ENCODE peak calls at places on chromosomes 2 and 18, in eight cellular contexts. One of them, this sample, is unnamed.

GRCh38 chr18:46859855-46860254 is 57.5 kb downstream of the PIAS2 start:
- DNase-seq in aorta: no peak
- DNase-seq in activated CD4-positive, alpha-beta T cell treated with anti-CD3 and anti-CD28 coated beads for 48 hours: no peak
- DNase-seq in M059J: peak
- DNase-seq in NCI-H2171 treated with DMSO at 0.1 percent for 48 hours: no peak
- DNase-seq in adrenal gland: no peak
- DNase-seq in globus pallidus: peak
- DNase-seq in HFFc6: no peak
- DNase-seq in this sample: no peak

GRCh38 chr2:136985044-136985443 is 219.7 kb downstream of the THSD7B start:
- DNase-seq in aorta: no peak
- DNase-seq in activated CD4-positive, alpha-beta T cell treated with anti-CD3 and anti-CD28 coated beads for 48 hours: no peak
- DNase-seq in M059J: no peak
- DNase-seq in NCI-H2171 treated with DMSO at 0.1 percent for 48 hours: no peak
- DNase-seq in adrenal gland: peak
- DNase-seq in globus pallidus: no peak
- DNase-seq in HFFc6: no peak
- DNase-seq in this sample: no peak

GRCh38 chr2:237677951-237678481 is 50.6 kb downstream of the LRRFIP1 start:
- DNase-seq in aorta: no peak
- DNase-seq in activated CD4-positive, alpha-beta T cell treated with anti-CD3 and anti-CD28 coated beads for 48 hours: no peak
- DNase-seq in M059J: no peak
- DNase-seq in NCI-H2171 treated with DMSO at 0.1 percent for 48 hours: no peak
- DNase-seq in adrenal gland: no peak
- DNase-seq in globus pallidus: peak
- DNase-seq in HFFc6: peak
- DNase-seq in this sample: no peak

GRCh38 chr2:115560671-115561070 is 1118.2 kb downstream of the DPP10 start:
- DNase-seq in aorta: no peak
- DNase-seq in activated CD4-positive, alpha-beta T cell treated with anti-CD3 and anti-CD28 coated beads for 48 hours: no peak
- DNase-seq in M059J: peak
- DNase-seq in NCI-H2171 treated with DMSO at 0.1 percent for 48 hours: no peak
- DNase-seq in adrenal gland: no peak
- DNase-seq in globus pallidus: no peak
- DNase-seq in HFFc6: no peak
- DNase-seq in this sample: no peak

GRCh38 chr2:176160251-176161040 is 3.3 kb downstream of the HOXD3 start:
- DNase-seq in aorta: no peak
- DNase-seq in activated CD4-positive, alpha-beta T cell treated with anti-CD3 and anti-CD28 coated beads for 48 hours: no peak
- DNase-seq in M059J: no peak
- DNase-seq in NCI-H2171 treated with DMSO at 0.1 percent for 48 hours: no peak
- DNase-seq in adrenal gland: no peak
- DNase-seq in globus pallidus: no peak
- DNase-seq in HFFc6: no peak
- DNase-seq in this sample: no peak

GRCh38 chr2:38591152-38591551 is 11.6 kb downstream of the HNRNPLL start:
- DNase-seq in aorta: no peak
- DNase-seq in activated CD4-positive, alpha-beta T cell treated with anti-CD3 and anti-CD28 coated beads for 48 hours: no peak
- DNase-seq in M059J: no peak
- DNase-seq in NCI-H2171 treated with DMSO at 0.1 percent for 48 hours: no peak
- DNase-seq in adrenal gland: no peak
- DNase-seq in globus pallidus: no peak
- DNase-seq in HFFc6: no peak
- DNase-seq in this sample: no peak

GRCh38 chr2:231568785-231569435 is 23.8 kb upstream of the TEX44 start:
- DNase-seq in aorta: no peak
- DNase-seq in activated CD4-positive, alpha-beta T cell treated with anti-CD3 and anti-CD28 coated beads for 48 hours: peak
- DNase-seq in M059J: no peak
- DNase-seq in NCI-H2171 treated with DMSO at 0.1 percent for 48 hours: peak
- DNase-seq in adrenal gland: no peak
- DNase-seq in globus pallidus: no peak
- DNase-seq in HFFc6: no peak
- DNase-seq in this sample: no peak

GRCh38 chr18:12518326-12518725 is 110.6 kb downstream of the PRELID3A start:
- DNase-seq in aorta: no peak
- DNase-seq in activated CD4-positive, alpha-beta T cell treated with anti-CD3 and anti-CD28 coated beads for 48 hours: no peak
- DNase-seq in M059J: peak
- DNase-seq in NCI-H2171 treated with DMSO at 0.1 percent for 48 hours: no peak
- DNase-seq in adrenal gland: no peak
- DNase-seq in globus pallidus: no peak
- DNase-seq in HFFc6: no peak
- DNase-seq in this sample: no peak

GRCh38 chr2:190718652-190719526 is 70.0 kb downstream of the NAB1 start:
- DNase-seq in aorta: peak
- DNase-seq in activated CD4-positive, alpha-beta T cell treated with anti-CD3 and anti-CD28 coated beads for 48 hours: peak
- DNase-seq in M059J: peak
- DNase-seq in NCI-H2171 treated with DMSO at 0.1 percent for 48 hours: peak
- DNase-seq in adrenal gland: peak
- DNase-seq in globus pallidus: no peak
- DNase-seq in HFFc6: peak
- DNase-seq in this sample: no peak

GRCh38 chr2:15619510-15619909 is 27.8 kb downstream of the DDX1 start:
- DNase-seq in aorta: no peak
- DNase-seq in activated CD4-positive, alpha-beta T cell treated with anti-CD3 and anti-CD28 coated beads for 48 hours: no peak
- DNase-seq in M059J: no peak
- DNase-seq in NCI-H2171 treated with DMSO at 0.1 percent for 48 hours: no peak
- DNase-seq in adrenal gland: no peak
- DNase-seq in globus pallidus: no peak
- DNase-seq in HFFc6: no peak
- DNase-seq in this sample: no peak

GRCh38 chr2:44886409-44886808 is 55.1 kb upstream of the SIX3 start:
- DNase-seq in aorta: no peak
- DNase-seq in activated CD4-positive, alpha-beta T cell treated with anti-CD3 and anti-CD28 coated beads for 48 hours: no peak
- DNase-seq in M059J: no peak
- DNase-seq in NCI-H2171 treated with DMSO at 0.1 percent for 48 hours: no peak
- DNase-seq in adrenal gland: no peak
- DNase-seq in globus pallidus: no peak
- DNase-seq in HFFc6: no peak
- DNase-seq in this sample: no peak

GRCh38 chr2:218406949-218407703 is 7.5 kb downstream of the CTDSP1 start:
- DNase-seq in aorta: peak
- DNase-seq in activated CD4-positive, alpha-beta T cell treated with anti-CD3 and anti-CD28 coated beads for 48 hours: peak
- DNase-seq in M059J: no peak
- DNase-seq in NCI-H2171 treated with DMSO at 0.1 percent for 48 hours: peak
- DNase-seq in adrenal gland: peak
- DNase-seq in globus pallidus: peak
- DNase-seq in HFFc6: peak
- DNase-seq in this sample: peak

GRCh38 chr2:112714836-112715631 is 5.8 kb upstream of the NT5DC4 start:
- DNase-seq in aorta: no peak
- DNase-seq in activated CD4-positive, alpha-beta T cell treated with anti-CD3 and anti-CD28 coated beads for 48 hours: no peak
- DNase-seq in M059J: peak
- DNase-seq in NCI-H2171 treated with DMSO at 0.1 percent for 48 hours: no peak
- DNase-seq in adrenal gland: no peak
- DNase-seq in globus pallidus: no peak
- DNase-seq in HFFc6: peak
- DNase-seq in this sample: no peak

GRCh38 chr2:27086722-27087446 is at the start of gene KHK:
- DNase-seq in aorta: peak
- DNase-seq in activated CD4-positive, alpha-beta T cell treated with anti-CD3 and anti-CD28 coated beads for 48 hours: peak
- DNase-seq in M059J: peak
- DNase-seq in NCI-H2171 treated with DMSO at 0.1 percent for 48 hours: peak
- DNase-seq in adrenal gland: peak
- DNase-seq in globus pallidus: no peak
- DNase-seq in HFFc6: no peak
- DNase-seq in this sample: no peak

GRCh38 chr2:224754129-224754528 is 38.0 kb upstream of the CCDC195 start:
- DNase-seq in aorta: no peak
- DNase-seq in activated CD4-positive, alpha-beta T cell treated with anti-CD3 and anti-CD28 coated beads for 48 hours: no peak
- DNase-seq in M059J: peak
- DNase-seq in NCI-H2171 treated with DMSO at 0.1 percent for 48 hours: no peak
- DNase-seq in adrenal gland: no peak
- DNase-seq in globus pallidus: no peak
- DNase-seq in HFFc6: no peak
- DNase-seq in this sample: no peak

GRCh38 chr2:207625014-207625755 is at the start of gene METTL21A:
- DNase-seq in aorta: peak
- DNase-seq in activated CD4-positive, alpha-beta T cell treated with anti-CD3 and anti-CD28 coated beads for 48 hours: peak
- DNase-seq in M059J: peak
- DNase-seq in NCI-H2171 treated with DMSO at 0.1 percent for 48 hours: peak
- DNase-seq in adrenal gland: peak
- DNase-seq in globus pallidus: peak
- DNase-seq in HFFc6: peak
- DNase-seq in this sample: peak

GRCh38 chr2:20618886-20619521 is 31.9 kb downstream of the HS1BP3 start:
- DNase-seq in aorta: peak
- DNase-seq in activated CD4-positive, alpha-beta T cell treated with anti-CD3 and anti-CD28 coated beads for 48 hours: no peak
- DNase-seq in M059J: no peak
- DNase-seq in NCI-H2171 treated with DMSO at 0.1 percent for 48 hours: no peak
- DNase-seq in adrenal gland: peak
- DNase-seq in globus pallidus: no peak
- DNase-seq in HFFc6: no peak
- DNase-seq in this sample: no peak

GRCh38 chr2:10079931-10080535 is at the start of gene CYS1:
- DNase-seq in aorta: no peak
- DNase-seq in activated CD4-positive, alpha-beta T cell treated with anti-CD3 and anti-CD28 coated beads for 48 hours: no peak
- DNase-seq in M059J: no peak
- DNase-seq in NCI-H2171 treated with DMSO at 0.1 percent for 48 hours: no peak
- DNase-seq in adrenal gland: no peak
- DNase-seq in globus pallidus: no peak
- DNase-seq in HFFc6: no peak
- DNase-seq in this sample: no peak

GRCh38 chr2:121151311-121152109 is 133.5 kb downstream of the TFCP2L1 start:
- DNase-seq in aorta: no peak
- DNase-seq in activated CD4-positive, alpha-beta T cell treated with anti-CD3 and anti-CD28 coated beads for 48 hours: no peak
- DNase-seq in M059J: no peak
- DNase-seq in NCI-H2171 treated with DMSO at 0.1 percent for 48 hours: no peak
- DNase-seq in adrenal gland: no peak
- DNase-seq in globus pallidus: no peak
- DNase-seq in HFFc6: no peak
- DNase-seq in this sample: no peak

GRCh38 chr2:41495050-41495449 is 552.8 kb upstream of the PKDCC start:
- DNase-seq in aorta: no peak
- DNase-seq in activated CD4-positive, alpha-beta T cell treated with anti-CD3 and anti-CD28 coated beads for 48 hours: peak
- DNase-seq in M059J: no peak
- DNase-seq in NCI-H2171 treated with DMSO at 0.1 percent for 48 hours: no peak
- DNase-seq in adrenal gland: no peak
- DNase-seq in globus pallidus: no peak
- DNase-seq in HFFc6: no peak
- DNase-seq in this sample: no peak

GRCh38 chr2:203437516-203437915 is 97.6 kb downstream of the RAPH1 start:
- DNase-seq in aorta: no peak
- DNase-seq in activated CD4-positive, alpha-beta T cell treated with anti-CD3 and anti-CD28 coated beads for 48 hours: no peak
- DNase-seq in M059J: no peak
- DNase-seq in NCI-H2171 treated with DMSO at 0.1 percent for 48 hours: no peak
- DNase-seq in adrenal gland: no peak
- DNase-seq in globus pallidus: no peak
- DNase-seq in HFFc6: no peak
- DNase-seq in this sample: no peak

GRCh38 chr2:222774941-222775340 is 85.9 kb upstream of the ACSL3 start:
- DNase-seq in aorta: no peak
- DNase-seq in activated CD4-positive, alpha-beta T cell treated with anti-CD3 and anti-CD28 coated beads for 48 hours: no peak
- DNase-seq in M059J: peak
- DNase-seq in NCI-H2171 treated with DMSO at 0.1 percent for 48 hours: no peak
- DNase-seq in adrenal gland: no peak
- DNase-seq in globus pallidus: no peak
- DNase-seq in HFFc6: peak
- DNase-seq in this sample: no peak

GRCh38 chr2:112204411-112204810 is 50.4 kb downstream of the ZC3H8 start:
- DNase-seq in aorta: no peak
- DNase-seq in activated CD4-positive, alpha-beta T cell treated with anti-CD3 and anti-CD28 coated beads for 48 hours: no peak
- DNase-seq in M059J: peak
- DNase-seq in NCI-H2171 treated with DMSO at 0.1 percent for 48 hours: peak
- DNase-seq in adrenal gland: no peak
- DNase-seq in globus pallidus: no peak
- DNase-seq in HFFc6: peak
- DNase-seq in this sample: no peak

GRCh38 chr2:171160119-171160629 is 519 bp downstream of the TLK1 start:
- DNase-seq in aorta: peak
- DNase-seq in activated CD4-positive, alpha-beta T cell treated with anti-CD3 and anti-CD28 coated beads for 48 hours: peak
- DNase-seq in M059J: peak
- DNase-seq in NCI-H2171 treated with DMSO at 0.1 percent for 48 hours: peak
- DNase-seq in adrenal gland: peak
- DNase-seq in globus pallidus: no peak
- DNase-seq in HFFc6: peak
- DNase-seq in this sample: peak

GRCh38 chr2:157058161-157058560 is 199.3 kb upstream of the GALNT5 start:
- DNase-seq in aorta: no peak
- DNase-seq in activated CD4-positive, alpha-beta T cell treated with anti-CD3 and anti-CD28 coated beads for 48 hours: no peak
- DNase-seq in M059J: no peak
- DNase-seq in NCI-H2171 treated with DMSO at 0.1 percent for 48 hours: no peak
- DNase-seq in adrenal gland: no peak
- DNase-seq in globus pallidus: no peak
- DNase-seq in HFFc6: no peak
- DNase-seq in this sample: no peak

GRCh38 chr18:44356566-44357157 is 324.0 kb upstream of the SETBP1 start:
- DNase-seq in aorta: no peak
- DNase-seq in activated CD4-positive, alpha-beta T cell treated with anti-CD3 and anti-CD28 coated beads for 48 hours: no peak
- DNase-seq in M059J: no peak
- DNase-seq in NCI-H2171 treated with DMSO at 0.1 percent for 48 hours: peak
- DNase-seq in adrenal gland: no peak
- DNase-seq in globus pallidus: no peak
- DNase-seq in HFFc6: no peak
- DNase-seq in this sample: no peak

GRCh38 chr18:23424616-23425015 is 28.5 kb upstream of the RIOK3 start:
- DNase-seq in aorta: no peak
- DNase-seq in activated CD4-positive, alpha-beta T cell treated with anti-CD3 and anti-CD28 coated beads for 48 hours: no peak
- DNase-seq in M059J: no peak
- DNase-seq in NCI-H2171 treated with DMSO at 0.1 percent for 48 hours: no peak
- DNase-seq in adrenal gland: no peak
- DNase-seq in globus pallidus: no peak
- DNase-seq in HFFc6: no peak
- DNase-seq in this sample: no peak

GRCh38 chr2:118044103-118044716 is 30.3 kb upstream of the CCDC93 start:
- DNase-seq in aorta: no peak
- DNase-seq in activated CD4-positive, alpha-beta T cell treated with anti-CD3 and anti-CD28 coated beads for 48 hours: no peak
- DNase-seq in M059J: no peak
- DNase-seq in NCI-H2171 treated with DMSO at 0.1 percent for 48 hours: no peak
- DNase-seq in adrenal gland: no peak
- DNase-seq in globus pallidus: no peak
- DNase-seq in HFFc6: no peak
- DNase-seq in this sample: no peak

GRCh38 chr2:187294043-187294442 is 154.0 kb downstream of the CALCRL start:
- DNase-seq in aorta: no peak
- DNase-seq in activated CD4-positive, alpha-beta T cell treated with anti-CD3 and anti-CD28 coated beads for 48 hours: no peak
- DNase-seq in M059J: no peak
- DNase-seq in NCI-H2171 treated with DMSO at 0.1 percent for 48 hours: no peak
- DNase-seq in adrenal gland: no peak
- DNase-seq in globus pallidus: no peak
- DNase-seq in HFFc6: no peak
- DNase-seq in this sample: no peak

GRCh38 chr18:73848656-73849055 is 299.0 kb downstream of the FBXO15 start:
- DNase-seq in aorta: no peak
- DNase-seq in activated CD4-positive, alpha-beta T cell treated with anti-CD3 and anti-CD28 coated beads for 48 hours: no peak
- DNase-seq in M059J: peak
- DNase-seq in NCI-H2171 treated with DMSO at 0.1 percent for 48 hours: no peak
- DNase-seq in adrenal gland: no peak
- DNase-seq in globus pallidus: no peak
- DNase-seq in HFFc6: peak
- DNase-seq in this sample: no peak

GRCh38 chr2:219452361-219453317 is 18.0 kb downstream of the SPEG start:
- DNase-seq in aorta: peak
- DNase-seq in activated CD4-positive, alpha-beta T cell treated with anti-CD3 and anti-CD28 coated beads for 48 hours: no peak
- DNase-seq in M059J: peak
- DNase-seq in NCI-H2171 treated with DMSO at 0.1 percent for 48 hours: peak
- DNase-seq in adrenal gland: no peak
- DNase-seq in globus pallidus: peak
- DNase-seq in HFFc6: peak
- DNase-seq in this sample: no peak

GRCh38 chr2:127321306-127321705 is 27.4 kb upstream of the ERCC3 start:
- DNase-seq in aorta: no peak
- DNase-seq in activated CD4-positive, alpha-beta T cell treated with anti-CD3 and anti-CD28 coated beads for 48 hours: no peak
- DNase-seq in M059J: no peak
- DNase-seq in NCI-H2171 treated with DMSO at 0.1 percent for 48 hours: no peak
- DNase-seq in adrenal gland: no peak
- DNase-seq in globus pallidus: no peak
- DNase-seq in HFFc6: no peak
- DNase-seq in this sample: no peak

GRCh38 chr2:229269146-229269545 is 1.9 kb downstream of the PID1 start:
- DNase-seq in aorta: no peak
- DNase-seq in activated CD4-positive, alpha-beta T cell treated with anti-CD3 and anti-CD28 coated beads for 48 hours: no peak
- DNase-seq in M059J: no peak
- DNase-seq in NCI-H2171 treated with DMSO at 0.1 percent for 48 hours: no peak
- DNase-seq in adrenal gland: no peak
- DNase-seq in globus pallidus: no peak
- DNase-seq in HFFc6: no peak
- DNase-seq in this sample: no peak

GRCh38 chr2:11938196-11938595 is 191.8 kb downstream of the LPIN1 start:
- DNase-seq in aorta: no peak
- DNase-seq in activated CD4-positive, alpha-beta T cell treated with anti-CD3 and anti-CD28 coated beads for 48 hours: no peak
- DNase-seq in M059J: no peak
- DNase-seq in NCI-H2171 treated with DMSO at 0.1 percent for 48 hours: peak
- DNase-seq in adrenal gland: no peak
- DNase-seq in globus pallidus: no peak
- DNase-seq in HFFc6: peak
- DNase-seq in this sample: peak